ENCODE peak calls at places on chromosomes 16 and 17, in seven cellular contexts. L is cardiac muscle cell; Q is naive thymus-derived CD8-positive, alpha-beta T cell; D is pancreas; G is stimulated activated CD4-positive, alpha-beta T cell treated with anti-CD3 and anti-CD28 coated beads, Interleukin-4, amount 100 ng/mL, for 4 hours; Y is midbrain; H is H9. N is an unnamed sample.
A peak's percentile ranks its signal among the peaks of the same experiment; 100 is the strongest.

GRCh38 chr16:49900875-49901274 is 45.0 kb upstream of the ZNF423 start:
- DNase-seq in H (no peak), D (no peak), G (no peak), Q (no peak), Y (no peak), L (no peak), N (no peak)

GRCh38 chr16:83898463-83899271 is at the start of gene MLYCD:
- DNase-seq in G (peak; percentile 61), H (peak; percentile 91), L (peak; percentile 92), D (peak; percentile 95), Q (peak; percentile 75), Y (peak; percentile 91), N (peak; percentile 64)

GRCh38 chr16:50925758-50926357 is 184.0 kb downstream of the CYLD start:
- DNase-seq in H (no peak), L (no peak), D (peak; percentile 18), Y (no peak), Q (no peak), G (no peak), N (no peak)

GRCh38 chr17:47244697-47245096 is 8.9 kb upstream of the ITGB3 start:
- DNase-seq in Y (no peak), L (no peak), G (no peak), D (no peak), Q (no peak), H (no peak), N (no peak)

GRCh38 chr17:79810138-79811027 is 13.5 kb upstream of the CBX8 start:
- DNase-seq in D (peak; percentile 71), Q (peak; percentile 87), L (peak; percentile 96), Y (peak; percentile 68), H (peak; percentile 94), G (peak; percentile 89), N (peak; percentile 67)

GRCh38 chr16:69906838-69907301 is 44.3 kb upstream of the CLEC18A start:
- DNase-seq in H (no peak), G (no peak), Y (no peak), Q (no peak), D (no peak), L (no peak), N (no peak)

GRCh38 chr16:48210747-48211146 is 33.4 kb upstream of the LONP2 start:
- DNase-seq in Y (no peak), Q (no peak), D (peak; percentile 54), H (no peak), G (no peak), L (no peak), N (no peak)

GRCh38 chr17:83064021-83064731 is 15.2 kb upstream of the METRNL start:
- DNase-seq in D (peak; percentile 13), H (peak; percentile 30), Q (peak; percentile 46), G (no peak), L (no peak), Y (no peak), N (no peak)

GRCh38 chr17:81076097-81076754 is 41.3 kb downstream of the BAIAP2 start:
- DNase-seq in Q (no peak), L (no peak), H (no peak), G (no peak), D (no peak), Y (no peak), N (no peak)

GRCh38 chr16:11190585-11191565 is 65.1 kb downstream of the SOCS1 start:
- DNase-seq in H (no peak), L (no peak), G (no peak), D (no peak), Y (no peak), Q (no peak), N (no peak)

GRCh38 chr17:65572186-65572580 is 10.7 kb upstream of the AXIN2 start:
- DNase-seq in H (no peak), Y (no peak), G (no peak), Q (no peak), L (no peak), D (no peak), N (no peak)

GRCh38 chr17:80848449-80849102 is 143.1 kb upstream of the CHMP6 start:
- DNase-seq in G (no peak), Q (no peak), Y (no peak), L (no peak), H (no peak), D (no peak), N (no peak)

GRCh38 chr16:57889960-57890751 is 80.8 kb downstream of the CNGB1 start:
- DNase-seq in Q (no peak), Y (no peak), G (no peak), H (no peak), L (no peak), D (no peak), N (no peak)